ENCODE peak calls at places on chromosomes 5 and 9, in nine cellular contexts. K is upper lobe of right lung, Z is tibial artery, Q is gastrocnemius medialis, T is substantia nigra, U is pancreas, Y is astrocyte, D is aorta, C is heart left ventricle. J is an unnamed sample.

GRCh38 chr9:133708770-133709611 is 29.2 kb downstream of the SARDH start:
- DNase-seq in K (peak), Z (peak), Q (peak), T (no peak), U (no peak), Y (no peak), D (peak), C (no peak), J (no peak)

GRCh38 chr5:178467261-178468195 is 122.7 kb downstream of the COL23A1 start:
- DNase-seq in K (peak), Z (peak), Q (no peak), T (no peak), U (no peak), Y (no peak), D (peak), C (peak), J (peak)

GRCh38 chr5:62886603-62887315 is 308.1 kb downstream of the LRRC70 start:
- DNase-seq in K (no peak), Z (no peak), Q (no peak), T (no peak), U (no peak), Y (peak), D (no peak), C (no peak), J (no peak)

GRCh38 chr5:125928663-125929062 is 494.5 kb upstream of the GRAMD2B start:
- DNase-seq in K (no peak), Z (no peak), Q (no peak), T (no peak), U (no peak), Y (peak), D (no peak), C (no peak), J (no peak)

GRCh38 chr5:123496892-123497291 is 15.1 kb upstream of the CSNK1G3 start:
- DNase-seq in K (no peak), Z (no peak), Q (no peak), T (no peak), U (peak), Y (peak), D (no peak), C (no peak), J (no peak)

GRCh38 chr5:82396871-82397514 is 118.8 kb upstream of the RPS23 start:
- DNase-seq in K (peak), Z (peak), Q (peak), T (peak), U (peak), Y (peak), D (peak), C (peak), J (peak)

GRCh38 chr5:40679071-40679997 is at the start of gene PTGER4:
- DNase-seq in K (peak), Z (peak), Q (peak), T (peak), U (peak), Y (peak), D (peak), C (peak), J (peak)

GRCh38 chr5:127302509-127302908 is 11.9 kb downstream of the MEGF10 start:
- DNase-seq in K (no peak), Z (no peak), Q (no peak), T (no peak), U (no peak), Y (no peak), D (no peak), C (no peak), J (no peak)

GRCh38 chr5:33679791-33680190 is 212.0 kb downstream of the ADAMTS12 start:
- DNase-seq in K (no peak), Z (no peak), Q (no peak), T (no peak), U (no peak), Y (peak), D (no peak), C (no peak), J (no peak)

GRCh38 chr5:74199436-74200210 is 440.9 kb downstream of the ENC1 start:
- DNase-seq in K (no peak), Z (no peak), Q (no peak), T (no peak), U (no peak), Y (peak), D (no peak), C (no peak), J (no peak)

GRCh38 chr9:2679011-2679410 is 38.3 kb upstream of the KCNV2 start:
- DNase-seq in K (no peak), Z (no peak), Q (peak), T (no peak), U (no peak), Y (no peak), D (no peak), C (no peak), J (no peak)

GRCh38 chr9:127450170-127450830 is 906 bp downstream of the RPL12 start:
- DNase-seq in K (no peak), Z (no peak), Q (peak), T (no peak), U (peak), Y (no peak), D (no peak), C (no peak), J (no peak)

GRCh38 chr5:35012796-35013195 is 35.0 kb downstream of the AGXT2 start:
- DNase-seq in K (no peak), Z (no peak), Q (peak), T (no peak), U (no peak), Y (no peak), D (no peak), C (peak), J (no peak)

GRCh38 chr9:121886759-121887485 is 206.2 kb downstream of the TTLL11 start:
- DNase-seq in K (no peak), Z (no peak), Q (no peak), T (peak), U (no peak), Y (no peak), D (no peak), C (no peak), J (no peak)

GRCh38 chr5:90528704-90529233 is 615 bp downstream of the LYSMD3 start:
- DNase-seq in K (no peak), Z (no peak), Q (no peak), T (no peak), U (no peak), Y (peak), D (no peak), C (no peak), J (no peak)

GRCh38 chr9:70668751-70669150 is 254.3 kb upstream of the KLF9 start:
- DNase-seq in K (no peak), Z (no peak), Q (no peak), T (peak), U (no peak), Y (peak), D (no peak), C (no peak), J (no peak)

GRCh38 chr5:87803352-87803751 is 390.6 kb upstream of the CCNH start:
- DNase-seq in K (no peak), Z (no peak), Q (no peak), T (no peak), U (no peak), Y (no peak), D (no peak), C (no peak), J (no peak)

GRCh38 chr5:79727722-79728355 is 38.2 kb downstream of the CMYA5 start:
- DNase-seq in K (no peak), Z (no peak), Q (peak), T (no peak), U (no peak), Y (no peak), D (no peak), C (peak), J (no peak)

GRCh38 chr5:6768590-6769230 is 55.5 kb downstream of the TENT4A start:
- DNase-seq in K (no peak), Z (no peak), Q (no peak), T (no peak), U (no peak), Y (no peak), D (no peak), C (no peak), J (no peak)

GRCh38 chr5:177393206-177393765 is 7.2 kb downstream of the PFN3 start:
- DNase-seq in K (no peak), Z (no peak), Q (no peak), T (no peak), U (no peak), Y (no peak), D (no peak), C (no peak), J (no peak)

GRCh38 chr9:94672811-94673487 is 33.6 kb upstream of the FBP1 start:
- DNase-seq in K (no peak), Z (no peak), Q (no peak), T (no peak), U (no peak), Y (peak), D (no peak), C (no peak), J (no peak)

GRCh38 chr5:64165500-64166200 is at the start of gene RNF180:
- DNase-seq in K (peak), Z (peak), Q (peak), T (peak), U (peak), Y (peak), D (peak), C (peak), J (no peak)

GRCh38 chr9:13963005-13963653 is 350.8 kb downstream of the NFIB start:
- DNase-seq in K (no peak), Z (no peak), Q (no peak), T (no peak), U (no peak), Y (no peak), D (no peak), C (no peak), J (no peak)

GRCh38 chr9:27473135-27473534 is 51.0 kb upstream of the IFNK start:
- DNase-seq in K (peak), Z (peak), Q (peak), T (no peak), U (peak), Y (no peak), D (peak), C (no peak), J (no peak)

GRCh38 chr9:121684381-121685145 is 33.1 kb downstream of the DAB2IP start:
- DNase-seq in K (peak), Z (no peak), Q (no peak), T (no peak), U (no peak), Y (no peak), D (peak), C (peak), J (no peak)

DNA sequence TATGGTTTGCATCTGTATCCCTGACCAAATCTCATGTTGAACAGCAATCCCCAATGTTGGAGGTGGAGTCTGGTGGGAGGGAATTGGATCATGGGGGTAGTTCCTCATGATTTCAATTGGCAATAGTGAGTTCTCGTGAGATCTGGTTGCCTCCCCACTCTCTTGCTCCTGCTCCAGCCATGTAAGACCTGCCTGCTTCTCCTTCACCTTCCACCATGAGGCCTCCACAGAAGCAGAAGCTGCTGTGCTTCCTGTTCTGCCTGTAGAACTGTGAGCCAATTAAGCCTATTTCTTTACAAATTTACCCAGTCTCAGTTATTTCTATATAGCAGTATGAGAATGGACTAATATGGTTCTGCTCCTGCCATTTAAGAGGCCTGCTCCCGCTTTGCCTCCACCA is 32.9 kb downstream of the SCAI start:
- DNase-seq in K (no peak), Z (no peak), Q (no peak), T (no peak), U (no peak), Y (no peak), D (no peak), C (no peak), J (no peak)
- H3K27ac ChIP-seq in K (no peak), Z (no peak), Q (no peak), T (no peak), U (no peak), Y (no peak), D (no peak), C (no peak), J (no peak)

GRCh38 chr5:59189482-59189881 is 606.6 kb downstream of the RAB3C start:
- DNase-seq in K (no peak), Z (no peak), Q (no peak), T (no peak), U (no peak), Y (no peak), D (no peak), C (peak), J (no peak)
- H3K27ac ChIP-seq in K (peak), Z (peak), Q (peak), T (no peak), U (no peak), Y (no peak), D (no peak), C (peak), J (peak)

DNA sequence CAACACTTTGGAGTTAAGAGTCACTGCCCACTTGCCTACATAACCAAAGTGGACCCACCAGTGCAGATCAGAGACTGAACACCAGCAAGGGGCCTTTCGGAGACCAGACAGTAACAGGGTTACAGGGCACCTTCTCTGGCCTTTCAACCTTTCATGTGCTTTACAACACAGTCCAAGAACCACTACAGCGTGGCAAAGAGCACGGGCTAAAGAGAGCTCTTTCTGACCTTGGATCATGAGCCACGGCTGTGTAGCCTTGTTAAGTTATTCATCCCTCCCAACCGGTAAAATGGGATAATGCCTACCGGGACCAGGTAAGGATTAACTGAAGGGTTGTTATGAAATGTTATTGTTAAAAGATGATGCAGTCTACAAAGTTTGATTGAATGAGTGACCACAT is 75.0 kb downstream of the TLE1 start:
- DNase-seq in K (no peak), Z (no peak), Q (no peak), T (no peak), U (no peak), Y (no peak), D (no peak), C (no peak), J (no peak)
- H3K27ac ChIP-seq in K (no peak), Z (peak), Q (peak), T (no peak), U (no peak), Y (no peak), D (peak), C (peak), J (peak)

DNA sequence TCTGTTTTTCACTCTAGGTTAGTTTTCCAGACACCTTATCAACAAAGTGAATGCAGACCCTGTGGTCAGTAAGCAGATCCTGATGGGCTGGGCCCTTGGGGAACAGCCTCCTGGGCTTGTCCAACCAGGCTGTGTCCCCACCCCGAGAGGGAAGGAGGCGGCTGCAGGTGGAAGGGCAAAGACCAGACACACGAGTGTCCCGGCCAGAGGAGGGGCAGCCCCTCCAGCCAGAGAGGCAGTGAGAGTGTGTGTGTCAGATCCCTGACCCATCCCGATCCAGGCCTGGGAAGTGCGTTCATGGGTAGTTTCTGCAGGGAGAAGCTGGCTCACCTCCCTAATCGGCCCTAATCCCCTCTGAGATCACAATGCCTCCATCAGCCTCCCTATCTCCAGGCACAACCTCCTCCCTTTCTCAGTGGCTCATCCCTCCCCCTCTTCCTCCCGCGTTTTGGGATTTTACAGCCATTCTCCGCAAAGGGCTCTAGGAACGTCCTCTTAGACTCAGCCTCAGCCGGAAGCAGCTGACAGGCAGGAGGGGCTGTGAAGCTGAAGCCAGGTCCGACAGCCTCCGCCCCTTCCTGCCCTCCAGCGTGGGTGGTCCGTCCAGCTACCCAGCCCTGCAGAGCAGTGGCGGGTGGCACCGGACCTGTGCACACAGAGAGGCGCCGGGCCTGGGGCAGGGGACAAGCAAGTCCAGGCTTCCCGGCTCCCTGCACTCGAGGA is 9.7 kb downstream of the SLC12A7 start:
- DNase-seq in K (no peak), Z (no peak), Q (no peak), T (no peak), U (no peak), Y (no peak), D (no peak), C (peak), J (no peak)
- H3K27ac ChIP-seq in K (no peak), Z (no peak), Q (peak), T (no peak), U (no peak), Y (no peak), D (no peak), C (peak), J (peak)

DNA sequence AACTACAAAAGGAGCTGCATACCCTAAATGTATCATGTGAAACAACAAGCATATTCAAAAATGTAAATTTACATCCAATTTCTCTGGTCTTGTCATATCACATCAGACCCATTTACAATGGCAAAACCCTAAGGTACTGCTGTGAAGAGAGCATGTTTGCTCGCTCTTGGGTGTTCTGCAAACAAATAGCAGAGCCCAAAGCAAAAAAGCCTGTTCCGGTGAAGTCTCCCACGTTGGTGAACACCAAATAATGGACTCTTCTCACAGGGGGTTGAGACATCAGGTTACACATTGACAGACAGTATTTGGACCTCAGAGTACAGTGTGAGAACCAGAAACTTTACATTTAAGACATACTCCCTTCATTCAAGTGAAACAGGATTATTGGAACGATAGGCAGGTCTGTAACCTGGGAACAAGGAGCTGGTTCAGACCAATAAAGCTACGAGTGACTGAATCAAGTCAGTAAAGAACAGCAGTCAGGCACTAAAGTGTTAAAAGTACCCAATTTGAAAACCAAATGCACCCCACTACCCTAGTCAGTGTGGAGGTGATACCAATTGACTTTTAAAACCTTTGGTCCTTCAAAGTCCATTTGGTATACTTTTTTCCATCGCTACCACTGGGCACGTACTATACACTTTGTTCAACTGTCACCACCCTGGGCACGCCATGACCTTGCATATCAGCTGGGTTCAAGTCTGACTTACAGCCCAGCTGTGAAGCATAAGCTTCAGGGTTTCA is 36.5 kb downstream of the ETF1 start:
- DNase-seq in K (no peak), Z (no peak), Q (no peak), T (no peak), U (no peak), Y (no peak), D (no peak), C (no peak), J (no peak)
- H3K27ac ChIP-seq in K (no peak), Z (no peak), Q (no peak), T (no peak), U (no peak), Y (no peak), D (no peak), C (no peak), J (no peak)

GRCh38 chr5:136526021-136526420 is 160.7 kb upstream of the TRPC7 start:
- DNase-seq in K (no peak), Z (no peak), Q (no peak), T (no peak), U (no peak), Y (no peak), D (no peak), C (no peak), J (no peak)
- H3K27ac ChIP-seq in K (no peak), Z (no peak), Q (no peak), T (no peak), U (no peak), Y (no peak), D (no peak), C (no peak), J (no peak)

GRCh38 chr9:107488400-107489143 is 997 bp downstream of the KLF4 start:
- DNase-seq in K (peak), Z (peak), Q (peak), T (no peak), U (peak), Y (peak), D (peak), C (peak), J (peak)
- H3K27ac ChIP-seq in K (peak), Z (peak), Q (peak), T (peak), U (peak), Y (no peak), D (peak), C (peak), J (peak)

GRCh38 chr5:76718381-76718832 is 2.5 kb downstream of the F2R start:
- DNase-seq in K (no peak), Z (no peak), Q (no peak), T (no peak), U (no peak), Y (peak), D (no peak), C (peak), J (no peak)

GRCh38 chr5:76715734-76716455 is at the start of gene F2R:
- DNase-seq in K (peak), Z (peak), Q (peak), T (peak), U (peak), Y (peak), D (peak), C (peak), J (peak)

GRCh38 chr5:76716456-76717157 is 681 bp downstream of the F2R start:
- DNase-seq in K (no peak), Z (no peak), Q (no peak), T (no peak), U (no peak), Y (no peak), D (no peak), C (peak), J (no peak)

GRCh38 chr5:76718880-76719279 is 3.0 kb downstream of the F2R start:
- DNase-seq in K (no peak), Z (no peak), Q (no peak), T (no peak), U (no peak), Y (no peak), D (no peak), C (no peak), J (no peak)

DNA sequence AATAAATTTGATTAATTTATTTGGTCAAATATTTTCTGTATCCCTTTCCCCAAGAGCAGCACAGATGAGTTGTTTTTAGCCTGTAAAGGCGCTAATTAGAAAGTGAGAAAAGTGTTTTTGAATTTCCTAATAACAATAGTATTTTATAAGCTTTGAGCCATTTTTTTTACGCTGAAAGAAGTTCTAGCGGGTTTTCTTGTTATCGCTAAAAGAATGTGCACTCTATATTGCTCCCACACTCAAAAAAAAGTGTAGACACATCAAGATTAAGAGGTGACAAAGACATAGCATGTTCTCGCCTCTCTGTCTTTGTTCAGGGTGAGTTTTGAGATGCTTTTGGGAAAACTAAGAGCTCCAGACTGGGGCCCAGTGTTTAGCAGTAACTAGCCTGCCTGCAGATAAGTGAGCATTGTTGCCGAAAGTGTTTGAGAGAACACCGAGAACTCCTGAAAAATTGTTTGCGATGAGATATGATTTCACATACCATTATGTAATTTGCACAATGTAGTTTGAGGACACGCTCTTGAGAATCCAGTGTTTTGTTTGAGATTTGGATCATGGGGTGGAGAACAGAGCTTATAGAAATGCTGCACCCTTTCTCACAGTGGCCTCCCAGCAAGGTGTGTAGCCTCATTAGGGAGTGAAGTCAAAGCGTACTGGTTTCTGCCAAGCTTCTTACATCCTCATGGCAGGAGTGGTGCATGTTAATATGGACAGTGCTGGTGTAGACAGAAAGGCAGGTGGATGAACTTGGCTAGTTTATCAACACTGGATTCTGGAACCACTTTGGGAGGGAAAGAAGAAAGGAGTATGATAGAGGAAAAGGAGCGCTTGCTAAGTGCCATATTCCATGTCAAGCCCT is 1.5 kb downstream of the F2R start:
- DNase-seq in K (no peak), Z (no peak), Q (no peak), T (no peak), U (no peak), Y (no peak), D (no peak), C (no peak), J (no peak)
- H3K27ac ChIP-seq in K (peak), Z (no peak), Q (no peak), T (no peak), U (no peak), Y (peak), D (no peak), C (peak), J (no peak)